ENCODE peak calls at places on chromosomes 11 and 22, in eight cellular contexts. E is AG10803, Q is PC-9, Y is breast epithelium, X is GM06990, S is GM23338, O is bronchial epithelial cell, H is transverse colon. I is an unnamed sample.

GRCh38 chr11:72221386-72221785 is 3.2 kb upstream of the INPPL1 start:
- DNase-seq in E (no peak), X (no peak), Y (no peak), S (no peak), O (no peak), H (no peak), Q (no peak), I (no peak)

GRCh38 chr11:47148903-47149535 is 27.7 kb downstream of the ARFGAP2 start:
- DNase-seq in Y (no peak), H (no peak), O (no peak), S (no peak), Q (peak), E (peak), X (no peak), I (no peak)

GRCh38 chr11:57390535-57390934 is at the start of gene PRG2:
- DNase-seq in O (no peak), Q (no peak), E (no peak), H (no peak), S (no peak), Y (no peak), X (no peak), I (no peak)

GRCh38 chr22:33918676-33919590 is 1.3 kb downstream of the LARGE1 start:
- DNase-seq in S (no peak), Q (no peak), E (peak), X (no peak), Y (no peak), O (peak), H (no peak), I (no peak)

GRCh38 chr11:27012254-27012921 is 18.5 kb downstream of the FIBIN start:
- DNase-seq in X (no peak), S (peak), E (peak), Q (no peak), H (peak), O (peak), Y (no peak), I (no peak)

GRCh38 chr11:68312117-68312779 is at the start of gene LRP5:
- DNase-seq in E (no peak), X (peak), Q (no peak), H (peak), O (no peak), Y (no peak), S (peak), I (peak)

GRCh38 chr11:122733301-122733686 is 77.8 kb downstream of the UBASH3B start:
- DNase-seq in O (peak), X (no peak), Q (peak), H (no peak), E (peak), Y (no peak), S (no peak), I (no peak)

GRCh38 chr22:37981282-37982011 is 2.9 kb downstream of the SOX10 start:
- DNase-seq in S (no peak), X (no peak), Q (no peak), O (no peak), H (peak), Y (no peak), E (no peak), I (no peak)

GRCh38 chr22:40407021-40407761 is 36.8 kb downstream of the SGSM3 start:
- DNase-seq in Q (no peak), X (no peak), O (no peak), S (no peak), E (no peak), H (no peak), Y (no peak), I (no peak)

GRCh38 chr11:12122083-12122482 is 11.7 kb downstream of the MICAL2 start:
- DNase-seq in Q (no peak), S (peak), Y (no peak), O (no peak), E (no peak), X (no peak), H (no peak), I (peak)
- TF ChIP-seq CTCF in Q (peak), S (peak), Y (no peak), O (peak), E (peak), X (peak), H (peak), I (peak)

DNA sequence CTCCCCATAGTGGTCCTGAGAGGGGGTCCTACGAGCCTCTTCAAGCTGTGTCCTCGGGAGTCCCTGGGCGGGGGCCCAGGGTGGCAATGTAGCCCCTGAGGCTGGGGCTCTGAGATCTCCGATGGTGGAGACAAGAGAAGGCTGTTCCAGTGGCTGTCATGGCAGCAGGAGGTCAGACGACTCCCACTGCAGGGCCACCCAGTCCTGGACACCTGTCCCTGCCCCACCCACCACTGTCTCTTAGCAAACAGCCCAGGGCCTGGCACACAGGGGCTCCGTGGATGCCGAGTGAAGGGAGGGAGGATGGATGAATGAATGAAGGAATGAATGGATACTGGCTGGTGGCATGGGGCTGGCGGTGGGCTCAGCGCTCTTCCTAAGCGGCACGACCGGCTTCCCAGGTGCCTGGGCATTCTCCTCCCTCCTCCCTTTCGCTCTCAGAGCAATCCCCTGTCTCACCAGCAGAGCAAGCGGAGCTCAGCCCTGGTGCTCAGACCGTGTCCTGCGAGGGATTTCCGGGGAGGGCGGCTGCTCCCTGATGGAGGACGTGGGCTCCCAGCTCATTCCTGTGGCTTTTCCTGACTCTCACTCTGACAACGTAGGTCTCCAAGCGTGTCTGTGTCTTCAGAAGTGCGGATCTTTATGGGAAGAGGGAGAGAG is 1272.7 kb downstream of the BRD1 start:
- DNase-seq in H (no peak), Q (no peak), S (peak), E (no peak), Y (no peak), X (no peak), O (no peak), I (no peak)
- TF ChIP-seq CTCF in H (no peak), Q (no peak), S (no peak), E (no peak), Y (no peak), X (no peak), O (no peak), I (no peak)

DNA sequence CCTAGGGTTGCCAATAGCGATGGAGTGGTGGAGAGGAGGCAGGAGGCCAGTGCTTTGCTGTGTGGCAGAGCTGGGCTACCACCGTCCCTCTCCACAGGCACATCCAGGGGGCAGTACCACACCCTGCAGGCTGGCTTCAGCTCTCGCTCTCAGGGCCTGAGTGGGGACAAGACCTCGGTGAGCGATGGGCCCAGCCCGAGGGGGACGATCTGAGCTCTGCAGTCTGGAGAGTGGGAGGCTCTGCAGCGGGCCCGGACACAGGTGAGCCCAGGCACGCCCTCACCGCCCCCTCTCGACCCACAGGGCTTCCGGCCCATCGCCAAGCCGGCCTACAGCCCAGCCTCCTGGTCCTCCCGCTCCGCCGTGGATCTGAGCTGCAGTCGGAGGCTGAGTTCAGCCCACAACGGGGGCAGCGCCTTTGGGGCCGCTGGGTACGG is 2.5 kb downstream of the PKP3 start:
- DNase-seq in X (no peak), Y (no peak), O (no peak), H (no peak), S (peak), Q (no peak), E (peak), I (no peak)
- TF ChIP-seq CTCF in X (peak), Y (no peak), O (peak), H (no peak), S (peak), Q (no peak), E (peak), I (peak)

GRCh38 chr22:41975299-41976069 is 6.2 kb downstream of the SEPTIN3 start:
- DNase-seq in X (no peak), H (no peak), E (no peak), Q (no peak), Y (no peak), O (no peak), S (no peak), I (no peak)

GRCh38 chr22:41978732-41979131 is 9.5 kb downstream of the SEPTIN3 start:
- DNase-seq in E (no peak), H (no peak), O (no peak), S (no peak), X (no peak), Q (no peak), Y (no peak), I (no peak)

GRCh38 chr22:41976070-41976901 is 7.0 kb downstream of the SEPTIN3 start:
- DNase-seq in Y (no peak), X (peak), S (peak), E (no peak), H (peak), Q (no peak), O (no peak), I (peak)

GRCh38 chr22:41974691-41975290 is 5.5 kb downstream of the SEPTIN3 start:
- DNase-seq in S (no peak), Y (no peak), Q (no peak), H (no peak), E (no peak), X (no peak), O (peak), I (no peak)

DNA sequence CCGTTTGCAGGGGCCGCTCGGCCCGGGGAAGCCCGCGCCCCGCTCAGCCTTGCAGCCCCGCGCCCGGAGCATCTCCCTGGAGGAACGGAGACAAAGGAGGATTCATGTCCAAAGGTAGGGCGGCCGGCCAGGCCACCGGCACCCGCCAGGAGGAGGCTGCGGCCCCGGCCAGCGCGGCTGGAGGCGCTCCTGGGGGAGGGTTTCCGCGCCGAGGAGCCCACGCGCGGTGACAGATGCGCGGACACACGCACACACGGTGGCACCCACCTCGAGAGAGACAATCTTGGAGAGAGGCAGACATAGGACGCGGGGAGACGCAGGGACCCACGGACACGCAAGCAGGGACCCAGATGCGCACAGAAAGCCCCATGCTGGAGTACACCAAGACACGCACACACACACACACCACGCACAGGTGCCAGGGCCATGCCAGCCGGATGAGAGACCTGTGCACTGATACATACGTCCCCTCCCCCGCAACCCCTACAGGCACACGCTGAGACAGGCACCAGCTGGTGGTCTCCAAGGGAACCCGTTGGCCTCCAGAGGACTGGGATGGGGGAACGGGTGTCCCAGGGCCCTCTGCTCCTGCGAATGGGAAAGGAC is 7.8 kb downstream of the SEPTIN3 start:
- DNase-seq in O (no peak), Q (no peak), E (no peak), H (no peak), S (peak), Y (no peak), X (no peak), I (no peak)
- TF ChIP-seq CTCF in O (no peak), Q (no peak), E (no peak), H (no peak), S (no peak), Y (no peak), X (no peak), I (no peak)

DNA sequence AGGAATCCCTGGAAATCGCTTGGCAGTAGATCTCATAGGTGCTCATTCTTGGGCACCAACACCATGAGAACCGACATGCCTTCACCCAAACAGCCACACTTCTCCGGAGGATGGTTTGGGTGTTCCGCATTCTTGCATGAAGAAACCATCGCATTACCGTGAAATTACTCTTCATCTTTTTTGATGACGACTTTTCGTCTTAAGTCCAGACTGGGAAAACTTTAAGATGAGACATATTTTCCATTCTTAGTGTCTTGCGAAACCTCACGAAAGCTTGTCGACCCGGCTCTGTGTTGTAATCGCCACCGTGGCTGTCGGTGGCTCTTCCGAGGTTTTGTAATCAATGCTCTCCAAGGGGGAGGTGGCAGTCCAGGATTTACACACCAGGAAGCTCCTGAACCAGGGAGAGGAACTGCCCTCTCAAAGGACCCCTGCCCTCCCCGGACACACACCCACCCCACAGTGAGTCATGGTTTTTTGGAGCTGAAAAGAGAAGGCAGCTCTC is 1.7 kb downstream of the TOM1 start:
- DNase-seq in Y (peak), S (peak), O (peak), H (peak), X (no peak), Q (peak), E (peak), I (peak)
- TF ChIP-seq CTCF in Y (no peak), S (no peak), O (no peak), H (no peak), X (no peak), Q (no peak), E (no peak), I (no peak)

GRCh38 chr11:128886401-128887119 is 4.6 kb upstream of the KCNJ5 start:
- DNase-seq in Y (no peak), E (no peak), X (no peak), O (peak), S (peak), H (peak), Q (no peak), I (peak)
- TF ChIP-seq CTCF in Y (no peak), E (no peak), X (no peak), O (peak), S (peak), H (no peak), Q (peak), I (no peak)

GRCh38 chr11:62976109-62976508 is 8.7 kb downstream of the SLC22A6 start:
- DNase-seq in E (no peak), Q (no peak), S (peak), O (no peak), X (no peak), H (no peak), Y (no peak), I (no peak)

GRCh38 chr11:62980133-62980760 is 4.5 kb downstream of the SLC22A6 start:
- DNase-seq in E (no peak), S (peak), Y (no peak), O (peak), Q (no peak), H (no peak), X (no peak), I (no peak)

GRCh38 chr11:62974848-62975522 is 9.8 kb downstream of the SLC22A6 start:
- DNase-seq in X (no peak), H (peak), E (no peak), O (peak), S (peak), Q (no peak), Y (no peak), I (peak)
- TF ChIP-seq CTCF in X (peak), H (peak), E (no peak), O (peak), S (peak), Q (peak), Y (no peak), I (peak)

I was measured in Calu3.